ENCODE peak calls at places on chromosomes 7 and 10, in seven cellular contexts. One of them, this sample, is unnamed.
A peak's percentile ranks its signal among the peaks of the same experiment; 100 is the strongest.

GRCh38 chr7:98575878-98576277 is 41.2 kb upstream of the NPTX2 start:
- DNase-seq in NAMALWA: no peak
- DNase-seq in left cardiac atrium: no peak
- DNase-seq in epithelial cell of esophagus: no peak
- DNase-seq in stimulated activated naive B cell treated with anti-CD40 and anti-IgM and Interleukin-4, amounts not matched to agents 10 μg/mL and 1 μg/mL and 100 μg/mL, for 72 hours: no peak
- DNase-seq in GOT3: no peak
- DNase-seq in B cell: no peak
- DNase-seq in this sample: no peak

GRCh38 chr10:132884041-132884440 is 58.3 kb downstream of the CFAP46 start:
- DNase-seq in NAMALWA: no peak
- DNase-seq in left cardiac atrium: peak; percentile 3
- DNase-seq in epithelial cell of esophagus: no peak
- DNase-seq in stimulated activated naive B cell treated with anti-CD40 and anti-IgM and Interleukin-4, amounts not matched to agents 10 μg/mL and 1 μg/mL and 100 μg/mL, for 72 hours: no peak
- DNase-seq in GOT3: no peak
- DNase-seq in B cell: no peak
- DNase-seq in this sample: no peak

GRCh38 chr7:130112078-130112477 is 41.7 kb downstream of the KLHDC10 start:
- DNase-seq in NAMALWA: peak; percentile 18
- DNase-seq in left cardiac atrium: no peak
- DNase-seq in epithelial cell of esophagus: no peak
- DNase-seq in stimulated activated naive B cell treated with anti-CD40 and anti-IgM and Interleukin-4, amounts not matched to agents 10 μg/mL and 1 μg/mL and 100 μg/mL, for 72 hours: no peak
- DNase-seq in GOT3: no peak
- DNase-seq in B cell: no peak
- DNase-seq in this sample: no peak

GRCh38 chr7:5422324-5423271 is 1.0 kb downstream of the TNRC18 start:
- DNase-seq in NAMALWA: no peak
- DNase-seq in left cardiac atrium: no peak
- DNase-seq in epithelial cell of esophagus: no peak
- DNase-seq in stimulated activated naive B cell treated with anti-CD40 and anti-IgM and Interleukin-4, amounts not matched to agents 10 μg/mL and 1 μg/mL and 100 μg/mL, for 72 hours: no peak
- DNase-seq in GOT3: no peak
- DNase-seq in B cell: peak; percentile 45
- DNase-seq in this sample: no peak

GRCh38 chr10:105691811-105692210 is 1050.7 kb downstream of the SORCS3 start:
- DNase-seq in NAMALWA: peak; percentile 41
- DNase-seq in left cardiac atrium: no peak
- DNase-seq in epithelial cell of esophagus: peak; percentile 55
- DNase-seq in stimulated activated naive B cell treated with anti-CD40 and anti-IgM and Interleukin-4, amounts not matched to agents 10 μg/mL and 1 μg/mL and 100 μg/mL, for 72 hours: no peak
- DNase-seq in GOT3: no peak
- DNase-seq in B cell: no peak
- DNase-seq in this sample: no peak

GRCh38 chr7:33805630-33806233 is 99.6 kb upstream of the BMPER start:
- DNase-seq in NAMALWA: no peak
- DNase-seq in left cardiac atrium: peak; percentile 37
- DNase-seq in epithelial cell of esophagus: peak; percentile 78
- DNase-seq in stimulated activated naive B cell treated with anti-CD40 and anti-IgM and Interleukin-4, amounts not matched to agents 10 μg/mL and 1 μg/mL and 100 μg/mL, for 72 hours: no peak
- DNase-seq in GOT3: no peak
- DNase-seq in B cell: no peak
- DNase-seq in this sample: no peak

GRCh38 chr10:34699904-34700303 is 115.2 kb downstream of the PARD3 start:
- DNase-seq in NAMALWA: no peak
- DNase-seq in left cardiac atrium: no peak
- DNase-seq in epithelial cell of esophagus: no peak
- DNase-seq in stimulated activated naive B cell treated with anti-CD40 and anti-IgM and Interleukin-4, amounts not matched to agents 10 μg/mL and 1 μg/mL and 100 μg/mL, for 72 hours: no peak
- DNase-seq in GOT3: no peak
- DNase-seq in B cell: no peak
- DNase-seq in this sample: no peak

GRCh38 chr10:77770868-77771175 is 133.2 kb upstream of the KCNMA1 start:
- DNase-seq in NAMALWA: no peak
- DNase-seq in left cardiac atrium: no peak
- DNase-seq in epithelial cell of esophagus: no peak
- DNase-seq in stimulated activated naive B cell treated with anti-CD40 and anti-IgM and Interleukin-4, amounts not matched to agents 10 μg/mL and 1 μg/mL and 100 μg/mL, for 72 hours: no peak
- DNase-seq in GOT3: no peak
- DNase-seq in B cell: no peak
- DNase-seq in this sample: no peak

GRCh38 chr7:42071372-42072261 is 165.4 kb downstream of the GLI3 start:
- DNase-seq in NAMALWA: peak; percentile 36
- DNase-seq in left cardiac atrium: no peak
- DNase-seq in epithelial cell of esophagus: peak; percentile 71
- DNase-seq in stimulated activated naive B cell treated with anti-CD40 and anti-IgM and Interleukin-4, amounts not matched to agents 10 μg/mL and 1 μg/mL and 100 μg/mL, for 72 hours: no peak
- DNase-seq in GOT3: no peak
- DNase-seq in B cell: no peak
- DNase-seq in this sample: no peak

GRCh38 chr7:80440908-80441307 is 71.0 kb downstream of the GNAT3 start:
- DNase-seq in NAMALWA: no peak
- DNase-seq in left cardiac atrium: no peak
- DNase-seq in epithelial cell of esophagus: no peak
- DNase-seq in stimulated activated naive B cell treated with anti-CD40 and anti-IgM and Interleukin-4, amounts not matched to agents 10 μg/mL and 1 μg/mL and 100 μg/mL, for 72 hours: no peak
- DNase-seq in GOT3: no peak
- DNase-seq in B cell: no peak
- DNase-seq in this sample: no peak

GRCh38 chr10:89702121-89702480 is 711 bp downstream of the KIF20B start:
- DNase-seq in NAMALWA: peak; percentile 51
- DNase-seq in left cardiac atrium: no peak
- DNase-seq in epithelial cell of esophagus: peak; percentile 43
- DNase-seq in stimulated activated naive B cell treated with anti-CD40 and anti-IgM and Interleukin-4, amounts not matched to agents 10 μg/mL and 1 μg/mL and 100 μg/mL, for 72 hours: no peak
- DNase-seq in GOT3: no peak
- DNase-seq in B cell: peak; percentile 30
- DNase-seq in this sample: no peak

GRCh38 chr7:18064242-18064838 is 36.7 kb upstream of the PRPS1L1 start:
- DNase-seq in NAMALWA: peak; percentile 55
- DNase-seq in left cardiac atrium: no peak
- DNase-seq in epithelial cell of esophagus: peak; percentile 47
- DNase-seq in stimulated activated naive B cell treated with anti-CD40 and anti-IgM and Interleukin-4, amounts not matched to agents 10 μg/mL and 1 μg/mL and 100 μg/mL, for 72 hours: no peak
- DNase-seq in GOT3: no peak
- DNase-seq in B cell: peak; percentile 31
- DNase-seq in this sample: no peak

GRCh38 chr7:128000048-128000447 is 31.2 kb downstream of the LRRC4 start:
- DNase-seq in NAMALWA: no peak
- DNase-seq in left cardiac atrium: no peak
- DNase-seq in epithelial cell of esophagus: no peak
- DNase-seq in stimulated activated naive B cell treated with anti-CD40 and anti-IgM and Interleukin-4, amounts not matched to agents 10 μg/mL and 1 μg/mL and 100 μg/mL, for 72 hours: no peak
- DNase-seq in GOT3: no peak
- DNase-seq in B cell: no peak
- DNase-seq in this sample: no peak

GRCh38 chr7:22074961-22075360 is 129.3 kb upstream of the CDCA7L start:
- DNase-seq in NAMALWA: no peak
- DNase-seq in left cardiac atrium: no peak
- DNase-seq in epithelial cell of esophagus: no peak
- DNase-seq in stimulated activated naive B cell treated with anti-CD40 and anti-IgM and Interleukin-4, amounts not matched to agents 10 μg/mL and 1 μg/mL and 100 μg/mL, for 72 hours: no peak
- DNase-seq in GOT3: no peak
- DNase-seq in B cell: no peak
- DNase-seq in this sample: no peak

GRCh38 chr10:93652857-93653256 is 40.5 kb downstream of the PDE6C start:
- DNase-seq in NAMALWA: no peak
- DNase-seq in left cardiac atrium: no peak
- DNase-seq in epithelial cell of esophagus: peak; percentile 68
- DNase-seq in stimulated activated naive B cell treated with anti-CD40 and anti-IgM and Interleukin-4, amounts not matched to agents 10 μg/mL and 1 μg/mL and 100 μg/mL, for 72 hours: no peak
- DNase-seq in GOT3: no peak
- DNase-seq in B cell: no peak
- DNase-seq in this sample: no peak

GRCh38 chr7:110358028-110358427 is 732.9 kb upstream of the LRRN3 start:
- DNase-seq in NAMALWA: no peak
- DNase-seq in left cardiac atrium: no peak
- DNase-seq in epithelial cell of esophagus: peak; percentile 82
- DNase-seq in stimulated activated naive B cell treated with anti-CD40 and anti-IgM and Interleukin-4, amounts not matched to agents 10 μg/mL and 1 μg/mL and 100 μg/mL, for 72 hours: no peak
- DNase-seq in GOT3: no peak
- DNase-seq in B cell: no peak
- DNase-seq in this sample: no peak

This sample was measured in NCI-H2081 treated with DMSO at 0.1 percent for 48 hours.